ENCODE peak calls at places on chromosomes 6 and 20, in ten cellular contexts. X, W, P, I, R, M, Y, K, N and J are unnamed samples.

GRCh38 chr20:45373353-45374100 is 4.6 kb downstream of the TP53TG5 start:
- DNase-seq in X (peak), W (peak), P (peak), I (peak), R (peak), M (peak), Y (peak), K (peak), N (peak), J (peak)

GRCh38 chr20:25084616-25085187 is 2.8 kb upstream of the VSX1 start:
- DNase-seq in X (no peak), W (peak), P (no peak), I (no peak), R (no peak), M (no peak), Y (no peak), K (no peak), N (no peak), J (no peak)

GRCh38 chr6:155142163-155142901 is 121.5 kb upstream of the CLDN20 start:
- DNase-seq in X (no peak), W (no peak), P (no peak), I (no peak), R (no peak), M (peak), Y (no peak), K (no peak), N (no peak), J (no peak)

GRCh38 chr20:20360464-20360863 is 7.4 kb upstream of the INSM1 start:
- DNase-seq in X (no peak), W (no peak), P (peak), I (peak), R (no peak), M (peak), Y (no peak), K (peak), N (peak), J (peak)

GRCh38 chr6:104527761-104528415 is 331.8 kb downstream of the HACE1 start:
- DNase-seq in X (no peak), W (no peak), P (peak), I (peak), R (no peak), M (peak), Y (no peak), K (no peak), N (no peak), J (no peak)

GRCh38 chr20:23358563-23358906 is 3.4 kb upstream of the GZF1 start:
- DNase-seq in X (no peak), W (no peak), P (no peak), I (no peak), R (no peak), M (no peak), Y (no peak), K (no peak), N (no peak), J (no peak)

GRCh38 chr6:85484941-85485340 is 35.1 kb downstream of the NT5E start:
- DNase-seq in X (no peak), W (no peak), P (no peak), I (no peak), R (no peak), M (no peak), Y (no peak), K (no peak), N (no peak), J (no peak)

GRCh38 chr20:433300-433975 is 25.3 kb downstream of the RBCK1 start:
- DNase-seq in X (no peak), W (no peak), P (no peak), I (no peak), R (no peak), M (no peak), Y (no peak), K (no peak), N (peak), J (no peak)

GRCh38 chr6:45724511-45724910 is 291.1 kb downstream of the CLIC5 start:
- DNase-seq in X (no peak), W (no peak), P (no peak), I (no peak), R (no peak), M (peak), Y (no peak), K (no peak), N (peak), J (peak)